ENCODE peak calls at places on chromosomes 13 and 19, in eight cellular contexts. One of them, this sample, is unnamed. For H3K4me1 and H3K79me2, the result is how much of the 10 kb centered on the place peaks cover.

GRCh38 chr19:17226002-17226933 is at the start of gene OCEL1:
- DNase-seq in GM23248: peak
- DNase-seq in GM23338: peak
- DNase-seq in OCI-LY7: peak
- DNase-seq in HCT116: peak
- DNase-seq in neural progenitor cell: peak
- DNase-seq in PC-3: peak
- DNase-seq in SK-N-SH: peak
- DNase-seq in this sample: peak

GRCh38 chr13:34748078-34748477 is 194.0 kb upstream of the NBEA start:
- DNase-seq in GM23338: no peak
- DNase-seq in SK-N-SH: no peak
- DNase-seq in OCI-LY7: no peak
- DNase-seq in neural progenitor cell: no peak
- DNase-seq in PC-3: no peak
- DNase-seq in HCT116: no peak
- DNase-seq in GM23248: peak
- DNase-seq in this sample: no peak

GRCh38 chr19:19385900-19386339 is 19.6 kb upstream of the GATAD2A start:
- DNase-seq in GM23338: peak
- DNase-seq in neural progenitor cell: no peak
- DNase-seq in PC-3: no peak
- DNase-seq in GM23248: no peak
- DNase-seq in SK-N-SH: no peak
- DNase-seq in OCI-LY7: peak
- DNase-seq in HCT116: no peak
- DNase-seq in this sample: no peak

GRCh38 chr13:97200081-97200942 is 21.8 kb upstream of the MBNL2 start:
- DNase-seq in neural progenitor cell: no peak
- DNase-seq in GM23338: no peak
- DNase-seq in HCT116: no peak
- DNase-seq in GM23248: no peak
- DNase-seq in PC-3: no peak
- DNase-seq in OCI-LY7: no peak
- DNase-seq in SK-N-SH: no peak
- DNase-seq in this sample: no peak

GRCh38 chr19:18418725-18419194 is 438 bp upstream of the SSBP4 start:
- DNase-seq in GM23338: peak
- DNase-seq in OCI-LY7: no peak
- DNase-seq in PC-3: no peak
- DNase-seq in HCT116: no peak
- DNase-seq in SK-N-SH: no peak
- DNase-seq in GM23248: peak
- DNase-seq in neural progenitor cell: no peak
- DNase-seq in this sample: no peak

GRCh38 chr13:94305463-94305862 is 174.0 kb downstream of the DCT start:
- DNase-seq in GM23338: no peak
- DNase-seq in PC-3: peak
- DNase-seq in HCT116: no peak
- DNase-seq in neural progenitor cell: no peak
- DNase-seq in OCI-LY7: no peak
- DNase-seq in GM23248: peak
- DNase-seq in SK-N-SH: no peak
- DNase-seq in this sample: no peak

GRCh38 chr19:8631425-8631819 is 989 bp downstream of the NFILZ start:
- DNase-seq in HCT116: no peak
- DNase-seq in GM23338: no peak
- DNase-seq in neural progenitor cell: peak
- DNase-seq in SK-N-SH: no peak
- DNase-seq in OCI-LY7: no peak
- DNase-seq in GM23248: peak
- DNase-seq in PC-3: no peak
- DNase-seq in this sample: peak

GRCh38 chr19:35495107-35496064 is 5.1 kb upstream of the KRTDAP start:
- DNase-seq in neural progenitor cell: peak
- DNase-seq in PC-3: peak
- DNase-seq in GM23338: peak
- DNase-seq in SK-N-SH: peak
- DNase-seq in GM23248: peak
- DNase-seq in OCI-LY7: peak
- DNase-seq in HCT116: peak
- DNase-seq in this sample: peak

GRCh38 chr19:50479761-50480251 is 3.2 kb upstream of the GARIN5A start:
- DNase-seq in neural progenitor cell: no peak
- DNase-seq in HCT116: no peak
- DNase-seq in GM23338: no peak
- DNase-seq in SK-N-SH: no peak
- DNase-seq in OCI-LY7: no peak
- DNase-seq in PC-3: no peak
- DNase-seq in GM23248: no peak
- DNase-seq in this sample: no peak

GRCh38 chr13:111873676-111874178 is 193.2 kb upstream of the SOX1 start:
- DNase-seq in neural progenitor cell: no peak
- DNase-seq in GM23338: no peak
- DNase-seq in GM23248: no peak
- DNase-seq in SK-N-SH: no peak
- DNase-seq in HCT116: no peak
- DNase-seq in PC-3: no peak
- DNase-seq in OCI-LY7: no peak
- DNase-seq in this sample: no peak

GRCh38 chr19:14167594-14168138 is 31.3 kb upstream of the ASF1B start:
- DNase-seq in GM23248: no peak
- DNase-seq in PC-3: no peak
- DNase-seq in SK-N-SH: peak
- DNase-seq in HCT116: no peak
- DNase-seq in OCI-LY7: no peak
- DNase-seq in GM23338: no peak
- DNase-seq in neural progenitor cell: no peak
- DNase-seq in this sample: no peak

GRCh38 chr13:51643114-51643881 is 59.0 kb downstream of the WDFY2 start:
- DNase-seq in neural progenitor cell: no peak
- DNase-seq in GM23248: peak
- DNase-seq in HCT116: no peak
- DNase-seq in PC-3: peak
- DNase-seq in OCI-LY7: no peak
- DNase-seq in GM23338: peak
- DNase-seq in SK-N-SH: no peak
- DNase-seq in this sample: no peak

GRCh38 chr19:48395499-48395898 is 2.0 kb downstream of the GRIN2D start:
- DNase-seq in SK-N-SH: no peak
- DNase-seq in neural progenitor cell: no peak
- DNase-seq in GM23338: no peak
- DNase-seq in OCI-LY7: no peak
- DNase-seq in GM23248: no peak
- DNase-seq in HCT116: no peak
- DNase-seq in PC-3: no peak
- DNase-seq in this sample: no peak

GRCh38 chr13:102651892-102652291 is 43.0 kb downstream of the METTL21C start:
- DNase-seq in SK-N-SH: no peak
- DNase-seq in GM23338: no peak
- DNase-seq in GM23248: no peak
- DNase-seq in OCI-LY7: no peak
- DNase-seq in PC-3: no peak
- DNase-seq in neural progenitor cell: no peak
- DNase-seq in HCT116: no peak
- DNase-seq in this sample: peak

GRCh38 chr19:42229263-42229854 is 9.2 kb downstream of the ZNF526 start:
- DNase-seq in GM23338: no peak
- DNase-seq in HCT116: no peak
- DNase-seq in neural progenitor cell: no peak
- DNase-seq in OCI-LY7: no peak
- DNase-seq in SK-N-SH: no peak
- DNase-seq in PC-3: no peak
- DNase-seq in GM23248: no peak
- DNase-seq in this sample: no peak

GRCh38 chr19:56841194-56841546 is 644 bp upstream of the PEG3 start:
- DNase-seq in GM23338: no peak
- DNase-seq in OCI-LY7: no peak
- DNase-seq in PC-3: no peak
- DNase-seq in neural progenitor cell: no peak
- DNase-seq in SK-N-SH: no peak
- DNase-seq in GM23248: no peak
- DNase-seq in HCT116: no peak
- DNase-seq in this sample: no peak

GRCh38 chr13:75685239-75685697 is 49.1 kb downstream of the LMO7 start:
- DNase-seq in GM23248: peak
- DNase-seq in PC-3: peak
- DNase-seq in OCI-LY7: no peak
- DNase-seq in neural progenitor cell: peak
- DNase-seq in GM23338: peak
- DNase-seq in HCT116: no peak
- DNase-seq in SK-N-SH: no peak
- DNase-seq in this sample: no peak

GRCh38 chr19:22622901-22623840 is 11.0 kb upstream of the ZNF492 start:
- DNase-seq in HCT116: no peak
- DNase-seq in SK-N-SH: peak
- DNase-seq in GM23338: no peak
- DNase-seq in neural progenitor cell: no peak
- DNase-seq in OCI-LY7: no peak
- DNase-seq in PC-3: no peak
- DNase-seq in GM23248: peak
- DNase-seq in this sample: no peak

GRCh38 chr13:73417012-73417615 is 358.3 kb downstream of the KLF5 start:
- DNase-seq in neural progenitor cell: peak
- DNase-seq in PC-3: peak
- DNase-seq in HCT116: peak
- DNase-seq in OCI-LY7: peak
- DNase-seq in GM23338: peak
- DNase-seq in GM23248: peak
- DNase-seq in SK-N-SH: peak
- DNase-seq in this sample: no peak

GRCh38 chr13:43484432-43485225 is 302.1 kb downstream of the ENOX1 start:
- DNase-seq in OCI-LY7: no peak
- DNase-seq in GM23338: no peak
- DNase-seq in neural progenitor cell: no peak
- DNase-seq in GM23248: no peak
- DNase-seq in HCT116: no peak
- DNase-seq in SK-N-SH: no peak
- DNase-seq in PC-3: no peak
- DNase-seq in this sample: no peak

GRCh38 chr13:36766295-36766694 is 52.7 kb upstream of the RFXAP start:
- DNase-seq in SK-N-SH: no peak
- DNase-seq in PC-3: peak
- DNase-seq in GM23338: peak
- DNase-seq in OCI-LY7: no peak
- DNase-seq in GM23248: peak
- DNase-seq in HCT116: peak
- DNase-seq in neural progenitor cell: no peak
- DNase-seq in this sample: no peak

GRCh38 chr13:33494596-33495214 is 209.2 kb upstream of the STARD13 start:
- DNase-seq in HCT116: peak
- DNase-seq in GM23338: peak
- DNase-seq in OCI-LY7: no peak
- DNase-seq in GM23248: peak
- DNase-seq in PC-3: peak
- DNase-seq in neural progenitor cell: no peak
- DNase-seq in SK-N-SH: no peak
- DNase-seq in this sample: peak

GRCh38 chr19:16100524-16100923 is 11.2 kb upstream of the RAB8A start:
- DNase-seq in GM23338: no peak
- DNase-seq in SK-N-SH: no peak
- DNase-seq in OCI-LY7: no peak
- DNase-seq in GM23248: no peak
- DNase-seq in HCT116: no peak
- DNase-seq in PC-3: no peak
- DNase-seq in neural progenitor cell: no peak
- DNase-seq in this sample: no peak
- H3K4me1 ChIP-seq in GM23338: under half
- H3K4me1 ChIP-seq in SK-N-SH: under half
- H3K4me1 ChIP-seq in OCI-LY7: under half
- H3K4me1 ChIP-seq in GM23248: under half
- H3K4me1 ChIP-seq in HCT116: under half
- H3K4me1 ChIP-seq in PC-3: under half
- H3K4me1 ChIP-seq in neural progenitor cell: under half
- H3K4me1 ChIP-seq in this sample: under half

GRCh38 chr19:49415102-49415809 is 8.0 kb downstream of the PTH2 start:
- DNase-seq in SK-N-SH: no peak
- DNase-seq in PC-3: no peak
- DNase-seq in GM23338: no peak
- DNase-seq in HCT116: no peak
- DNase-seq in GM23248: peak
- DNase-seq in neural progenitor cell: no peak
- DNase-seq in OCI-LY7: peak
- DNase-seq in this sample: no peak
- TF ChIP-seq EZH2phosphoT487 in SK-N-SH: no peak
- TF ChIP-seq EZH2phosphoT487 in PC-3: no peak
- TF ChIP-seq EZH2phosphoT487 in GM23338: no peak
- TF ChIP-seq EZH2phosphoT487 in HCT116: no peak
- TF ChIP-seq EZH2phosphoT487 in GM23248: no peak
- TF ChIP-seq EZH2phosphoT487 in neural progenitor cell: no peak
- TF ChIP-seq EZH2phosphoT487 in OCI-LY7: no peak
- TF ChIP-seq EZH2phosphoT487 in this sample: no peak

GRCh38 chr19:37077929-37078716 is at the start of gene ZNF420:
- DNase-seq in SK-N-SH: peak
- DNase-seq in GM23248: peak
- DNase-seq in HCT116: no peak
- DNase-seq in OCI-LY7: peak
- DNase-seq in GM23338: peak
- DNase-seq in neural progenitor cell: peak
- DNase-seq in PC-3: peak
- DNase-seq in this sample: peak
- H3K79me2 ChIP-seq in SK-N-SH: under half
- H3K79me2 ChIP-seq in GM23248: under half
- H3K79me2 ChIP-seq in HCT116: under half
- H3K79me2 ChIP-seq in OCI-LY7: under half
- H3K79me2 ChIP-seq in GM23338: under half
- H3K79me2 ChIP-seq in neural progenitor cell: under half
- H3K79me2 ChIP-seq in PC-3: under half
- H3K79me2 ChIP-seq in this sample: under half

DNA sequence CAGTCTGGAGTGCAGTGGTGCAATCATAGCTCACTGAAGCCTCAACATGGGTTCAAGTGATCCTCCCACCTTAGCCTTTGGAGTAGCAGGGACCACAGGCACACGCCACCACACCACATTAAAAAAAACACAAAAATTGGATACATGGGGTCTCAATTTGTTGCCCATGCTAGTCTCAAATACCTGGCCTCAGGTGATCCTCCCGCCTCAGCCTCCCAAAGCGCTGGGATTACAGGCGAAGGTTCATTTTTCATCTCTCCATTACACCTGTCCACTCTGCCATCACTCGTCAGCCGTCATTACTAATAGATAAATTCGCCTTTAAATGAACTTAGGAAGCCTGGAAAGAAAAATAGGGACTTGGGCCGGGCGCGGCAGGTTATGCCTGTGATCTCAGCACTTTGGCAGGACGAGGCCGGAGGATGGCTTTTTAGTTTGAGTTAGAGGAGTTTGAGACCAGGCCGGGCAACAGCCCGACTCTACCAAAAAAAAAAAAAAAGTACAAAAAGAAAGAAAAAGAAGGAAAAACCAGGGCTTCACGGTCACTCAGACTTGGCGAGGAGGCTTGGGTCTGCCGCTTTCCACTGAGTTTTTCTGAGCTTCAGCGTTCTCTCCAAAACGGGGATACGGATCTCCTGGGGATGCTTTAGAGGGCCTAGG is 654 bp upstream of the SUPT5H start:
- DNase-seq in neural progenitor cell: no peak
- DNase-seq in OCI-LY7: no peak
- DNase-seq in GM23338: peak
- DNase-seq in PC-3: no peak
- DNase-seq in GM23248: peak
- DNase-seq in SK-N-SH: no peak
- DNase-seq in HCT116: no peak
- DNase-seq in this sample: no peak
- H3K4me1 ChIP-seq in neural progenitor cell: under half
- H3K4me1 ChIP-seq in OCI-LY7: half or more
- H3K4me1 ChIP-seq in GM23338: under half
- H3K4me1 ChIP-seq in PC-3: under half
- H3K4me1 ChIP-seq in GM23248: under half
- H3K4me1 ChIP-seq in SK-N-SH: under half
- H3K4me1 ChIP-seq in HCT116: under half
- H3K4me1 ChIP-seq in this sample: under half

This sample was measured in hepatocyte.